ENCODE peak calls at places on chromosome 4, in eight cellular contexts. K is stomach, T is suprapubic skin, S is HL-60, Z is GM23338, J is GM12878, O is upper lobe of left lung, V is K562. I is an unnamed sample.

GRCh38 chr4:7629855-7630254 is 195.1 kb upstream of the PSAPL1 start:
- DNase-seq in K (no peak), T (peak), O (no peak), V (no peak), Z (no peak), J (no peak), S (no peak), I (no peak)

GRCh38 chr4:107893171-107894137 is 37.9 kb upstream of the CYP2U1 start:
- DNase-seq in K (no peak), T (no peak), O (no peak), Z (no peak), V (no peak), S (no peak), J (no peak), I (no peak)

GRCh38 chr4:84393193-84393592 is 105.9 kb downstream of the NKX6-1 start:
- DNase-seq in V (no peak), T (no peak), S (no peak), O (no peak), K (no peak), Z (no peak), J (no peak), I (no peak)

GRCh38 chr4:82988323-82988832 is 22.2 kb downstream of the LIN54 start:
- DNase-seq in V (no peak), T (no peak), S (no peak), O (no peak), Z (no peak), J (no peak), K (no peak), I (no peak)

GRCh38 chr4:79403356-79403755 is 4.7 kb downstream of the GK2 start:
- DNase-seq in J (no peak), O (no peak), Z (no peak), T (no peak), K (no peak), V (no peak), S (no peak), I (no peak)

GRCh38 chr4:63814171-63814964 is 594.9 kb downstream of the TECRL start:
- DNase-seq in Z (no peak), J (no peak), T (no peak), K (no peak), V (no peak), O (no peak), S (no peak), I (no peak)

GRCh38 chr4:16194199-16194598 is 32.1 kb downstream of the TAPT1 start:
- DNase-seq in Z (no peak), K (no peak), V (no peak), S (no peak), J (no peak), T (no peak), O (no peak), I (no peak)

GRCh38 chr4:14632041-14632440 is 370.2 kb upstream of the CPEB2 start:
- DNase-seq in O (no peak), Z (no peak), V (no peak), S (no peak), T (no peak), K (no peak), J (no peak), I (no peak)

GRCh38 chr4:155705664-155706063 is 39.0 kb downstream of the GUCY1A1 start:
- DNase-seq in S (no peak), Z (peak), J (no peak), O (no peak), V (no peak), K (no peak), T (no peak), I (no peak)

GRCh38 chr4:75434105-75434504 is 80.1 kb downstream of the RCHY1 start:
- DNase-seq in J (no peak), S (no peak), V (no peak), K (no peak), O (no peak), Z (no peak), T (no peak), I (no peak)

GRCh38 chr4:144562019-144562740 is 83.8 kb upstream of the HHIP start:
- DNase-seq in K (no peak), O (no peak), J (no peak), T (no peak), S (no peak), Z (peak), V (no peak), I (no peak)

GRCh38 chr4:826508-827208 is 729 bp upstream of the CPLX1 start:
- DNase-seq in S (no peak), Z (peak), T (peak), V (peak), J (no peak), O (peak), K (no peak), I (no peak)

DNA sequence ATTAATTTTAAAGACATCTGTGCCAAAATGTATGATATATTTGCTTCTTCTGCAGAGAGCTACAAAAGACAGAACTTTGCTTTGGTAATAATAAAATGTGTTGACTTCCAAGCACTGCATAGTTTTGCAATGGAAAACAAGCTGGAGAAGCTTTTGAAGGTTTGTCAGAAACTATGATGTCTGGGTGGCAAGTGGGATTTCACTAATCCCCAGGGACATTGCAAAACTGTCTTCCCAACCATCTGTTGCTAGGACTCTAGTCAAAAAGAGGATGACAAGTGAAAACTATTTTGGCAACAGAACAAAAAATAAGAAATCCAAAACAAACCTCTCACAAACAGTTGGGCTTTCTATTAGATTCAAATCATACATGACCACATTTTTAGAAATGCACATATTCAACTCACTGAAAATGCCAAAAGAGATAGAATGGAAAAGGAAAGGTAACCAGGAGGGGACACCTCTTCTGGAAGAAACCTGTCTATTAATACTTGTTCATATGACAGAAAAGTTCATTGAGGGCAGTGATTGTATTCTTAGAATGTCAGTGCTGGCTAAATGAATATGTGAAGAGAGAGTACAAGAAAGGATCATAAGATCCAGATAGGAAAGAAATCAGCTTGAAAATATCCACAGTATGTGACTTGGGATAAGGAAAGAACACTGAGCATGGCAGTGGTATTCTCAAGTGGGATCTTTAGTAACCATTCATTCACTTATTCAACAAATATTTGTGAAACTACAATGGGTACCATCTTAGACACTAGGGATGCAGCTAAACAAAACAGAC is 228.0 kb downstream of the RASL11B start:
- DNase-seq in T (no peak), S (no peak), O (no peak), Z (no peak), K (no peak), J (no peak), V (no peak), I (no peak)
- TF ChIP-seq POLR2AphosphoS5 in T (no peak), S (no peak), O (no peak), Z (no peak), K (no peak), J (no peak), V (no peak), I (no peak)

DNA sequence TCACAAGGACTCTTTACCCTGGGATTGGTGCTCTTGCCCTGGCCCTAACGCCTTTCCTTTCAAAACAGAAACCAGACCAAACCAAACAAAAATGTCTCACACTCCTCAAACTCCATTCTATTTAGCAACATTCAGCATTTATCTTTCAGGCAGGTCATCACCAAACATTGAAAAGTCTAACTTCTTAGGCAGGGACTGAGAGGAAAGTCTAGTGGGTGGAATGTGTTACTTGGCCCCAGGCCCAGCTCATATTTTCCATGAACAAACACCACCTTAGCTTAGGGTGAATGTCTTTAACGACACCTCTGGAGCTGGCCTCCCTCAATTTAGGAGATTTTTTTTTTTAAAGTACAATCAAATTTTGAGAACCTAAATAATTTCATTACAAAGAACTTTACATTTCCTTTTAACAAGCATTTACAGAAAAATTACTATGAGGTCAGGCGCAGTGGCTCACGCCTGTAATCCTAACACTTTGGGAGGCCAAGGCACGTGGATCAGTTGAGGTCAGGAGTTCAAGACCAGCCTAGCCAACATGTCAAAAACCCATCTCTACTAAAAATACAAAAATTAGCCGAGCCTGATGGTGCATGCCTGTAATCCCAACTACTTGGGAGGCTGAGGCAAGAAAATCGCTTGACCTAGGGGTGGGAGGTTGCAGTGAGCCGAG is 10.2 kb upstream of the N4BP2 start:
- DNase-seq in T (no peak), Z (no peak), V (no peak), S (no peak), J (no peak), K (peak), O (no peak), I (peak)
- H3K27ac ChIP-seq in T (no peak), Z (no peak), V (peak), S (no peak), J (no peak), K (no peak), O (no peak), I (no peak)

GRCh38 chr4:99585521-99585920 is 10.9 kb downstream of the MTTP start:
- DNase-seq in Z (no peak), T (no peak), K (no peak), O (no peak), S (no peak), J (no peak), V (no peak), I (no peak)

GRCh38 chr4:99587803-99588202 is 13.2 kb downstream of the MTTP start:
- DNase-seq in O (no peak), T (no peak), V (no peak), J (no peak), Z (no peak), K (no peak), S (no peak), I (no peak)

GRCh38 chr4:99586322-99586721 is 11.7 kb downstream of the MTTP start:
- DNase-seq in O (no peak), V (no peak), S (no peak), J (no peak), Z (no peak), T (no peak), K (no peak), I (no peak)

GRCh38 chr4:99587302-99587701 is 12.7 kb downstream of the MTTP start:
- DNase-seq in T (no peak), S (no peak), K (no peak), Z (no peak), O (no peak), J (no peak), V (no peak), I (no peak)

DNA sequence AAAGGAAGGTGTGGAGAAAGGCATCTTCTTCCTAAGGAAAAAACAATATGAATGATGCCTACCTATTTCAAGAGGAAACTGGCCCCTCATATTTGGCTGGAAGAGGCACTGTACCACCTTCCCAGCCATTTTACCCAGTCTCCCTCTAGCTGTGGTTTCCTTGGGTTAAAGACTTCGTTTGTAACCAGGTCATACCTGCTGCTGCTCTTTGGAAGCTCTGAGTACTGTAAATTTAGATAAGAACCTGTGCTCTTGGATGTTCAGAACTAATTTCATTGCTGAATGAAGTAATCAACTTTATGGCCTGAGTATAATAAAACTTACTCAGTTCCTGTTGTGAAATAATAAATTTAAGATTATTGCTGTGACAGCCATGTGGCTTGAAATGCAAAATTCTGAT is 12.1 kb downstream of the MTTP start:
- DNase-seq in Z (peak), J (no peak), V (no peak), S (no peak), K (no peak), O (no peak), T (no peak), I (no peak)
- TF ChIP-seq POLR2AphosphoS5 in Z (no peak), J (no peak), V (no peak), S (no peak), K (no peak), O (no peak), T (no peak), I (no peak)

GRCh38 chr4:137541866-137542648 is 9.8 kb upstream of the PCDH18 start:
- DNase-seq in Z (no peak), K (no peak), T (no peak), S (no peak), V (no peak), O (no peak), J (no peak), I (no peak)
- H3K27ac ChIP-seq in Z (peak), K (peak), T (peak), S (no peak), V (no peak), O (peak), J (no peak), I (peak)

DNA sequence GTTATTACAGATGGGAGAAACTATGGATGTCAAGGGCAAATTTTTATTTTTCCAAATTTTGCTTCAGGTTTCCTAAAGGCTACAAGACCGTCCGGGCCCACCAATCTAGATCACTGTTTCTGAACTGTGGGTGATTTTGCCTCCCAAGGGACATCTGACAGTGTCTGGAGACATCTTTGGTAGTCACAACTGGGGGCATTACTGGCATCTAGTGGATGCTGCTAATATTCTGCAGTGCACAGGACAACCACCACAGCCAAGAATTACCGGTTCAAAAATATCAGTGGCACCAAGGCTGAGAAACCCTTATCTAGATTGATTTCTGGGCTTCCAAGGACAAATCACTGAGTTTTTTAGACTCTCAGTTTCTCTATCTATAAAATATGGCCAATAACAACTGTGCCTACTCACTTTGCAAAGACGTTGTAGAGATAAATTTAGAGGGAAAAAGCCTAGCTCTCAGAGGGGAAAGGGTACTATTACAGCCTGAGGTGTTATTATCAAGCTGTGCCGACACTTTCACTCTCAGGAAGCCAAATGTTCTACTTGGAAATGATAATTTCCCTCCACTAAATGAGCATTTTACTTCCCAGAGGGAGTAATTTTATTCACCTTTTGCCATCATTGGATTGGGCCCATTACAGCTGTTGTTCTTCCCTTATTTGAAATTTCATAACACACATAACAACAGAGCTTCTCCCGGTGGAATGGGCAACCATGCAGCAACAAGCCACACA is 442.1 kb downstream of the CENPC start:
- DNase-seq in Z (no peak), J (no peak), S (no peak), K (no peak), V (no peak), O (no peak), T (no peak), I (no peak)
- TF ChIP-seq POLR2AphosphoS5 in Z (no peak), J (no peak), S (no peak), K (no peak), V (no peak), O (no peak), T (no peak), I (no peak)

GRCh38 chr4:99965173-99965572 is 15.1 kb upstream of the H2AZ1 start:
- DNase-seq in K (no peak), Z (no peak), T (no peak), V (no peak), J (no peak), S (no peak), O (no peak), I (no peak)

GRCh38 chr4:99965674-99966350 is 15.7 kb upstream of the H2AZ1 start:
- DNase-seq in S (no peak), K (no peak), T (no peak), J (no peak), V (no peak), O (no peak), Z (no peak), I (no peak)

DNA sequence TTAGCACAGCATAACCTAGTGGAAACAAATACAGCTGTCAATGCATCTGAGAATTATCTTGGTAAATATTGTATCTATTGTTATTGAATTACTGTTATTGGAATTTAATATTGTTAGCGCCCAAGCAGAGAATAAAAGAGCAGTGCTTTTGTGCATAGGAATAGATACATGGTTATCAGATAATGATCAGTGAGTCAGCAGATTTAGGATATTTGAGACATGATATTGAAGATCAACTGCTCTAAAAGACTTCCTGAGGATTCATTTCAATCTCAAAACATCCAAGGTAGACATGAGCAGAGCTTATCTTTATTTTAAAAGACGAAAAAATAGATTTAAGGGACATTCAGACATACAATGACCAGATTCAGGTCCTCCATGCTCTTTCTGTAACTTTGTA is 10.6 kb upstream of the H2AZ1 start:
- DNase-seq in O (no peak), S (no peak), Z (no peak), J (no peak), V (no peak), T (no peak), K (no peak), I (no peak)
- H3K27ac ChIP-seq in O (no peak), S (no peak), Z (no peak), J (no peak), V (no peak), T (no peak), K (no peak), I (no peak)

DNA sequence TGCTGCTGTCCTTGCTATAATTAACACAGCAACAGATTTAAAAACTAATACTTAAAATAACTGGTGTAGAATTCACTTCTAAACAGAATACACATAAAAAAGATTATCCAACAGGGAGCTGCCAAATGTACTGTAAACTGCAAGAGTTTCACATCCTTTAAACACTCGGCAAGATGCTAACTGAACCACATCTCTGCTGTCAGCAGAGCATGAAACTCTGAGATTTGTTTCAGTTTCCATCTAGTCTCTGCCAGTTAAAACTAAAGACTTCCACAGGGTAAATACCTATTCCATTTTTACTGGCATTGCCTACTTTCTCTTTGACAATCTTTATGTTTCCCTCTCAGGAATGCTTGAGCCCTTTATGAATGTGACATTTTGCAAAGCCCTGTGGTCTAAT is 127.7 kb downstream of the SLC7A11 start:
- DNase-seq in T (no peak), K (no peak), S (no peak), Z (no peak), J (peak), O (no peak), V (no peak), I (no peak)
- TF ChIP-seq POLR2AphosphoS5 in T (no peak), K (no peak), S (no peak), Z (no peak), J (no peak), O (no peak), V (no peak), I (no peak)

GRCh38 chr4:6303943-6304342 is 34.3 kb downstream of the WFS1 start:
- DNase-seq in T (no peak), Z (no peak), O (no peak), V (no peak), K (no peak), J (no peak), S (no peak), I (no peak)
- H3K27ac ChIP-seq in T (no peak), Z (no peak), O (no peak), V (no peak), K (no peak), J (no peak), S (no peak), I (no peak)

GRCh38 chr4:134202557-134202956 is 968 bp upstream of the PABPC4L start:
- DNase-seq in J (no peak), K (no peak), T (no peak), S (no peak), V (no peak), Z (no peak), O (no peak), I (no peak)
- TF ChIP-seq POLR2AphosphoS5 in J (no peak), K (no peak), T (no peak), S (no peak), V (no peak), Z (no peak), O (no peak), I (no peak)

GRCh38 chr4:40579983-40580382 is 49.7 kb downstream of the RBM47 start:
- DNase-seq in T (no peak), S (no peak), J (no peak), V (no peak), K (no peak), Z (no peak), O (no peak), I (no peak)
- H3K27ac ChIP-seq in T (no peak), S (no peak), J (no peak), V (no peak), K (peak), Z (peak), O (no peak), I (no peak)

I was measured in transverse colon.